ENCODE peak calls at places on chromosomes 5 and 9, in six cellular contexts. Y is A673, J is colonic mucosa, I is upper lobe of right lung, R is left ventricle myocardium inferior, G is B cell. V is an unnamed sample.

GRCh38 chr9:12657998-12658397 is 35.2 kb upstream of the TYRP1 start:
- DNase-seq in J (no peak), Y (no peak), R (no peak), I (no peak), G (no peak), V (no peak)

GRCh38 chr5:74201334-74202081 is 439.0 kb downstream of the ENC1 start:
- DNase-seq in I (no peak), J (no peak), R (peak), G (no peak), Y (peak), V (peak)

GRCh38 chr9:38414040-38414723 is 10.1 kb downstream of the IGFBPL1 start:
- DNase-seq in R (no peak), I (no peak), J (no peak), Y (no peak), G (no peak), V (no peak)

GRCh38 chr9:94975480-94976452 is 249.3 kb downstream of the AOPEP start:
- DNase-seq in J (no peak), Y (no peak), R (no peak), I (no peak), G (no peak), V (no peak)

GRCh38 chr9:104836235-104836634 is 72.3 kb downstream of the NIPSNAP3B start:
- DNase-seq in I (no peak), R (no peak), Y (peak), J (no peak), G (no peak), V (no peak)

GRCh38 chr5:1203311-1203967 is 2.0 kb downstream of the SLC6A19 start:
- DNase-seq in Y (no peak), J (no peak), I (no peak), G (no peak), R (no peak), V (no peak)

GRCh38 chr5:98513378-98513777 is 260.1 kb upstream of the RGMB start:
- DNase-seq in J (peak), I (no peak), R (no peak), G (no peak), Y (peak), V (no peak)

GRCh38 chr9:122988141-122988540 is 45.3 kb upstream of the GPR21 start:
- DNase-seq in Y (no peak), J (no peak), I (no peak), G (no peak), R (no peak), V (no peak)

GRCh38 chr5:91438871-91439270 is 55.8 kb upstream of the ARRDC3 start:
- DNase-seq in I (no peak), R (no peak), G (no peak), Y (no peak), J (peak), V (no peak)

GRCh38 chr9:98081477-98082219 is 25.1 kb downstream of the NANS start:
- DNase-seq in R (no peak), G (no peak), I (peak), J (peak), Y (no peak), V (no peak)

GRCh38 chr9:93059960-93060591 is 1.6 kb downstream of the SUSD3 start:
- DNase-seq in Y (no peak), I (no peak), R (no peak), J (no peak), G (no peak), V (no peak)

GRCh38 chr5:55234171-55234700 is 828 bp upstream of the CCNO start:
- DNase-seq in I (no peak), G (peak), R (peak), Y (peak), J (peak), V (no peak)

GRCh38 chr9:98365227-98365669 is 109.8 kb upstream of the TBC1D2 start:
- DNase-seq in R (no peak), G (no peak), Y (peak), J (peak), I (no peak), V (peak)

GRCh38 chr9:76153902-76154629 is 240.2 kb downstream of the RFK start:
- DNase-seq in Y (no peak), I (no peak), J (no peak), R (no peak), G (no peak), V (no peak)

GRCh38 chr5:65969539-65970393 is 43.4 kb downstream of the ERBIN start:
- DNase-seq in R (no peak), Y (peak), J (no peak), I (no peak), G (no peak), V (no peak)

GRCh38 chr9:134359493-134360179 is 33.4 kb downstream of the RXRA start:
- DNase-seq in G (no peak), I (no peak), R (no peak), J (no peak), Y (no peak), V (no peak)

GRCh38 chr9:86679979-86680378 is 267.3 kb downstream of the GAS1 start:
- DNase-seq in Y (no peak), I (no peak), J (no peak), G (no peak), R (no peak), V (no peak)

GRCh38 chr5:125093776-125094175 is 347.3 kb upstream of the ZNF608 start:
- DNase-seq in G (no peak), R (no peak), J (no peak), I (no peak), Y (peak), V (no peak)

GRCh38 chr5:72600401-72600981 is 93.3 kb upstream of the ZNF366 start:
- DNase-seq in R (no peak), Y (no peak), J (peak), G (no peak), I (no peak), V (no peak)

GRCh38 chr5:119022773-119023172 is 34.4 kb upstream of the DTWD2 start:
- DNase-seq in G (no peak), R (no peak), Y (no peak), I (no peak), J (no peak), V (no peak)

GRCh38 chr5:79193643-79194042 is 42.3 kb upstream of the JMY start:
- DNase-seq in R (no peak), J (no peak), I (no peak), G (no peak), Y (no peak), V (no peak)

GRCh38 chr9:122464633-122465567 is 12.8 kb downstream of the OR1J1 start:
- DNase-seq in Y (peak), R (peak), G (peak), I (peak), J (peak), V (peak)

GRCh38 chr5:172939045-172939444 is 20.2 kb upstream of the RPL26L1 start:
- DNase-seq in I (no peak), Y (peak), R (no peak), G (no peak), J (no peak), V (no peak)
- TF ChIP-seq CTCF in I (peak), Y (peak), R (peak), G (no peak), J (no peak), V (peak)

GRCh38 chr9:69149321-69149807 is 24.7 kb upstream of the TJP2 start:
- DNase-seq in J (no peak), R (no peak), Y (no peak), G (no peak), I (no peak), V (no peak)
- TF ChIP-seq CTCF in J (no peak), R (peak), Y (no peak), G (no peak), I (peak), V (no peak)

DNA sequence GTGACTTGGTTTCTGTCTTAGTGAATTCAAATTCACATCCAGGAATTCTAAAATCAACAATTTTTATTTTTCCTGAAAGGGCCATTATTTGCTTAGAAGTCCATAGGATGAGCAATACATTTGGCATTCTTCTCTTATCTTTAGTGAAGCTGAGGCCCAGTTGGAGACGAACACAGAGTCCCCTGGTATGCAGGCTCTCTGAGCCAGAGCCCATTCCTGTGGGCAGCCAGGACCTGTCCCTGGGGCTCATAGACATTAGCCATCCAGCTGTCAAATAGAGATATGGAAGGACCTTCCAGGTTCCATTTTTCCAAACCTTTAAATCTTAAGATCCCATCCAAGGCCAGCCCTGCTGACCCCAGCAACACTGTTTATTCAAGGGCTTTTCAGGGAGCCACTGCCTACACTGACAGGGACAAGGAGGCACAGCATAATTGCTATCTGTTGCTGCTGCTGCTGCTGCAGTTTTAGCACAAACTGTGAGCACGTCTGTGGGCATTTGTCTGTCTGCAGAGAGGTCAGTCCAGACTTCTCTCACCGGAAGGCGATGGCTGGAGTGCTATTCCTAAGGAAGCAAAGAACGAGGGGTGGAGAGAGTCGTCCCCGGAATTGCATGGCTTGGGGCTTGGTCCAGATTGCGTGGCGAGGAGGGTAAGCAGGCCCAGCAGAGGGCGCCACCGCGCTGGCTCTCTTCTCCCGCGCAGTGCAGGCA is 639.0 kb downstream of the CCDC171 start:
- DNase-seq in Y (peak), R (peak), J (peak), I (peak), G (no peak), V (peak)
- TF ChIP-seq CTCF in Y (peak), R (peak), J (peak), I (peak), G (no peak), V (peak)

GRCh38 chr9:11086561-11086960 is 473.8 kb upstream of the PTPRD start:
- DNase-seq in G (no peak), I (no peak), Y (peak), J (no peak), R (no peak), V (no peak)
- TF ChIP-seq CTCF in G (no peak), I (no peak), Y (no peak), J (no peak), R (no peak), V (no peak)

DNA sequence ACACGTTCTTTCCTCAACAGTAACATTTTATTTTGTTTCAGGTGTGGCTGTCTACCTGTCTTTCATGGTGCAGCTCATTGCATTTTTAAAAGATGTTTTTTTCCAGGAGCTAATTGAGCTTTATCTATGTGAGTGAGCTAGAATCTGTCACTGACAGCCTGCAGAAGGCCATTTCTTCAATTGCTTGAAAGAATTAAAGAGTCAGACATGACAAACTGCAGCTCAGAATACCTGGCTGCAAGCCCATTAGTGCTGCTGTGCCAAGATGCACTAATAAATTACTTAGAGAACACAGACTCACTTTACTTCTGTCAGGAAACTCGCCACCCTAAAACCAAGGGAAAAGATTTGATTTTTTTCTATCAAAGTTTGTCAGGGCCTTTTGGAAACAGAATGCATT is 368.4 kb downstream of the CAAP1 start:
- DNase-seq in J (no peak), R (no peak), Y (no peak), I (no peak), G (no peak), V (no peak)
- TF ChIP-seq CTCF in J (no peak), R (no peak), Y (no peak), I (no peak), G (no peak), V (no peak)

V was measured in GM10248.